ENCODE peak calls at places on chromosomes 11 and 22, in nine cellular contexts. One of them, this sample, is unnamed.

GRCh38 chr11:2156416-2157182 is 4.4 kb downstream of the INS start:
- DNase-seq in AG04450: no peak
- DNase-seq in testis: peak
- DNase-seq in heart right ventricle: peak
- DNase-seq in glutamatergic neuron: peak
- DNase-seq in MCF 10A: peak
- DNase-seq in hepatocyte: peak
- DNase-seq in Calu3: peak
- DNase-seq in fibroblast of mammary gland: peak
- DNase-seq in this sample: peak

GRCh38 chr11:84468255-84468654 is 1158.9 kb downstream of the DLG2 start:
- DNase-seq in AG04450: no peak
- DNase-seq in testis: no peak
- DNase-seq in heart right ventricle: no peak
- DNase-seq in glutamatergic neuron: no peak
- DNase-seq in MCF 10A: no peak
- DNase-seq in hepatocyte: no peak
- DNase-seq in Calu3: no peak
- DNase-seq in fibroblast of mammary gland: no peak
- DNase-seq in this sample: no peak

GRCh38 chr22:50262460-50262911 is 1.0 kb upstream of the MAPK12 start:
- DNase-seq in AG04450: no peak
- DNase-seq in testis: no peak
- DNase-seq in heart right ventricle: no peak
- DNase-seq in glutamatergic neuron: no peak
- DNase-seq in MCF 10A: peak
- DNase-seq in hepatocyte: no peak
- DNase-seq in Calu3: peak
- DNase-seq in fibroblast of mammary gland: peak
- DNase-seq in this sample: no peak

GRCh38 chr11:69167916-69168691 is 12.4 kb downstream of the SMIM38 start:
- DNase-seq in AG04450: no peak
- DNase-seq in testis: no peak
- DNase-seq in heart right ventricle: no peak
- DNase-seq in glutamatergic neuron: no peak
- DNase-seq in MCF 10A: peak
- DNase-seq in hepatocyte: no peak
- DNase-seq in Calu3: peak
- DNase-seq in fibroblast of mammary gland: peak
- DNase-seq in this sample: no peak

GRCh38 chr11:12725047-12725862 is 51.0 kb downstream of the TEAD1 start:
- DNase-seq in AG04450: no peak
- DNase-seq in testis: no peak
- DNase-seq in heart right ventricle: no peak
- DNase-seq in glutamatergic neuron: no peak
- DNase-seq in MCF 10A: no peak
- DNase-seq in hepatocyte: no peak
- DNase-seq in Calu3: peak
- DNase-seq in fibroblast of mammary gland: no peak
- DNase-seq in this sample: no peak

GRCh38 chr11:66607126-66607834 is 9.2 kb upstream of the RBM14 start:
- DNase-seq in AG04450: peak
- DNase-seq in testis: peak
- DNase-seq in heart right ventricle: peak
- DNase-seq in glutamatergic neuron: no peak
- DNase-seq in MCF 10A: peak
- DNase-seq in hepatocyte: peak
- DNase-seq in Calu3: no peak
- DNase-seq in fibroblast of mammary gland: peak
- DNase-seq in this sample: no peak

GRCh38 chr22:36808611-36809344 is 8.1 kb downstream of the PVALB start:
- DNase-seq in AG04450: no peak
- DNase-seq in testis: no peak
- DNase-seq in heart right ventricle: no peak
- DNase-seq in glutamatergic neuron: no peak
- DNase-seq in MCF 10A: no peak
- DNase-seq in hepatocyte: no peak
- DNase-seq in Calu3: no peak
- DNase-seq in fibroblast of mammary gland: no peak
- DNase-seq in this sample: no peak

GRCh38 chr11:74276581-74276980 is 34.9 kb downstream of the P4HA3 start:
- DNase-seq in AG04450: no peak
- DNase-seq in testis: no peak
- DNase-seq in heart right ventricle: no peak
- DNase-seq in glutamatergic neuron: no peak
- DNase-seq in MCF 10A: no peak
- DNase-seq in hepatocyte: no peak
- DNase-seq in Calu3: no peak
- DNase-seq in fibroblast of mammary gland: peak
- DNase-seq in this sample: no peak

GRCh38 chr11:21909145-21909544 is 283.7 kb upstream of the ANO5 start:
- DNase-seq in AG04450: no peak
- DNase-seq in testis: no peak
- DNase-seq in heart right ventricle: no peak
- DNase-seq in glutamatergic neuron: no peak
- DNase-seq in MCF 10A: peak
- DNase-seq in hepatocyte: peak
- DNase-seq in Calu3: no peak
- DNase-seq in fibroblast of mammary gland: no peak
- DNase-seq in this sample: no peak

GRCh38 chr11:71478216-71478840 is 25.3 kb downstream of the NADSYN1 start:
- DNase-seq in AG04450: no peak
- DNase-seq in testis: no peak
- DNase-seq in heart right ventricle: no peak
- DNase-seq in glutamatergic neuron: no peak
- DNase-seq in MCF 10A: no peak
- DNase-seq in hepatocyte: no peak
- DNase-seq in Calu3: no peak
- DNase-seq in fibroblast of mammary gland: no peak
- DNase-seq in this sample: no peak

GRCh38 chr11:118612378-118612777 is 5.0 kb downstream of the PHLDB1 start:
- DNase-seq in AG04450: no peak
- DNase-seq in testis: no peak
- DNase-seq in heart right ventricle: peak
- DNase-seq in glutamatergic neuron: no peak
- DNase-seq in MCF 10A: no peak
- DNase-seq in hepatocyte: no peak
- DNase-seq in Calu3: no peak
- DNase-seq in fibroblast of mammary gland: no peak
- DNase-seq in this sample: no peak

GRCh38 chr22:21659864-21660525 is 5.8 kb upstream of the PPIL2 start:
- DNase-seq in AG04450: no peak
- DNase-seq in testis: no peak
- DNase-seq in heart right ventricle: no peak
- DNase-seq in glutamatergic neuron: no peak
- DNase-seq in MCF 10A: no peak
- DNase-seq in hepatocyte: no peak
- DNase-seq in Calu3: no peak
- DNase-seq in fibroblast of mammary gland: no peak
- DNase-seq in this sample: no peak
- TF ChIP-seq CTCF in AG04450: no peak
- TF ChIP-seq CTCF in testis: no peak
- TF ChIP-seq CTCF in heart right ventricle: no peak
- TF ChIP-seq CTCF in glutamatergic neuron: no peak
- TF ChIP-seq CTCF in MCF 10A: no peak
- TF ChIP-seq CTCF in hepatocyte: no peak
- TF ChIP-seq CTCF in Calu3: no peak
- TF ChIP-seq CTCF in fibroblast of mammary gland: no peak
- TF ChIP-seq CTCF in this sample: no peak

GRCh38 chr11:35461917-35462316 is 42.6 kb upstream of the SLC1A2 start:
- DNase-seq in AG04450: no peak
- DNase-seq in testis: no peak
- DNase-seq in heart right ventricle: no peak
- DNase-seq in glutamatergic neuron: no peak
- DNase-seq in MCF 10A: no peak
- DNase-seq in hepatocyte: no peak
- DNase-seq in Calu3: no peak
- DNase-seq in fibroblast of mammary gland: no peak
- DNase-seq in this sample: no peak
- TF ChIP-seq CTCF in AG04450: no peak
- TF ChIP-seq CTCF in testis: peak
- TF ChIP-seq CTCF in heart right ventricle: no peak
- TF ChIP-seq CTCF in glutamatergic neuron: no peak
- TF ChIP-seq CTCF in MCF 10A: no peak
- TF ChIP-seq CTCF in hepatocyte: no peak
- TF ChIP-seq CTCF in Calu3: no peak
- TF ChIP-seq CTCF in fibroblast of mammary gland: no peak
- TF ChIP-seq CTCF in this sample: no peak

GRCh38 chr22:30947821-30948454 is 20.6 kb downstream of the MORC2 start:
- DNase-seq in AG04450: peak
- DNase-seq in testis: no peak
- DNase-seq in heart right ventricle: peak
- DNase-seq in glutamatergic neuron: no peak
- DNase-seq in MCF 10A: peak
- DNase-seq in hepatocyte: peak
- DNase-seq in Calu3: no peak
- DNase-seq in fibroblast of mammary gland: peak
- DNase-seq in this sample: no peak
- TF ChIP-seq CTCF in AG04450: peak
- TF ChIP-seq CTCF in testis: peak
- TF ChIP-seq CTCF in heart right ventricle: peak
- TF ChIP-seq CTCF in glutamatergic neuron: no peak
- TF ChIP-seq CTCF in MCF 10A: peak
- TF ChIP-seq CTCF in hepatocyte: peak
- TF ChIP-seq CTCF in Calu3: no peak
- TF ChIP-seq CTCF in fibroblast of mammary gland: peak
- TF ChIP-seq CTCF in this sample: peak

GRCh38 chr22:18156878-18157713 is 7.1 kb downstream of the USP18 start:
- DNase-seq in AG04450: peak
- DNase-seq in testis: peak
- DNase-seq in heart right ventricle: peak
- DNase-seq in glutamatergic neuron: peak
- DNase-seq in MCF 10A: peak
- DNase-seq in hepatocyte: peak
- DNase-seq in Calu3: peak
- DNase-seq in fibroblast of mammary gland: peak
- DNase-seq in this sample: peak
- TF ChIP-seq CTCF in AG04450: peak
- TF ChIP-seq CTCF in testis: peak
- TF ChIP-seq CTCF in heart right ventricle: peak
- TF ChIP-seq CTCF in glutamatergic neuron: peak
- TF ChIP-seq CTCF in MCF 10A: peak
- TF ChIP-seq CTCF in hepatocyte: peak
- TF ChIP-seq CTCF in Calu3: peak
- TF ChIP-seq CTCF in fibroblast of mammary gland: peak
- TF ChIP-seq CTCF in this sample: peak

GRCh38 chr11:75342231-75342918 is 9.1 kb downstream of the ARRB1 start:
- DNase-seq in AG04450: no peak
- DNase-seq in testis: no peak
- DNase-seq in heart right ventricle: no peak
- DNase-seq in glutamatergic neuron: no peak
- DNase-seq in MCF 10A: no peak
- DNase-seq in hepatocyte: no peak
- DNase-seq in Calu3: no peak
- DNase-seq in fibroblast of mammary gland: no peak
- DNase-seq in this sample: no peak
- TF ChIP-seq CTCF in AG04450: no peak
- TF ChIP-seq CTCF in testis: no peak
- TF ChIP-seq CTCF in heart right ventricle: no peak
- TF ChIP-seq CTCF in glutamatergic neuron: no peak
- TF ChIP-seq CTCF in MCF 10A: no peak
- TF ChIP-seq CTCF in hepatocyte: no peak
- TF ChIP-seq CTCF in Calu3: no peak
- TF ChIP-seq CTCF in fibroblast of mammary gland: no peak
- TF ChIP-seq CTCF in this sample: no peak

DNA sequence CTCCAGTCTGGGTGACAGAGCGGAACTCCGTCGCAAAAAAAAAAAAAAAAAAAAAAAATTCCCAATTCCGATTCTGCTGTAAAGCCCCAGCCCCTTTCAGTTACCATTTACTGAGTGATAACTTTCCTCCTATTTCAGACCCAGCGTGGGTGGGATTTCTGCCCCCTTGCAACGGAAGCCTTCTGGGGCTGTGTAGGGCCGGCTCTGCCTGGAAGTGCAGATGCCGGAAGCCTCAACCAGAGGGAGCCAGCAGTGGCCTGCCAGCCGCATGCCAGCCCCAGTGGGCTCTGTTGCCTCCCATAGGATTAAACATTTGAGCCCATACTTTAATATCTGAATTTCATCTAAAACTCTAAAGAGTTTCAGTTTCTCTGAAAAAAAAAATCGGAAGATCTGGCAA is 60.0 kb upstream of the NUP50 start:
- DNase-seq in AG04450: no peak
- DNase-seq in testis: no peak
- DNase-seq in heart right ventricle: no peak
- DNase-seq in glutamatergic neuron: no peak
- DNase-seq in MCF 10A: no peak
- DNase-seq in hepatocyte: no peak
- DNase-seq in Calu3: no peak
- DNase-seq in fibroblast of mammary gland: no peak
- DNase-seq in this sample: no peak
- TF ChIP-seq CTCF in AG04450: peak
- TF ChIP-seq CTCF in testis: no peak
- TF ChIP-seq CTCF in heart right ventricle: no peak
- TF ChIP-seq CTCF in glutamatergic neuron: no peak
- TF ChIP-seq CTCF in MCF 10A: no peak
- TF ChIP-seq CTCF in hepatocyte: no peak
- TF ChIP-seq CTCF in Calu3: no peak
- TF ChIP-seq CTCF in fibroblast of mammary gland: no peak
- TF ChIP-seq CTCF in this sample: no peak

DNA sequence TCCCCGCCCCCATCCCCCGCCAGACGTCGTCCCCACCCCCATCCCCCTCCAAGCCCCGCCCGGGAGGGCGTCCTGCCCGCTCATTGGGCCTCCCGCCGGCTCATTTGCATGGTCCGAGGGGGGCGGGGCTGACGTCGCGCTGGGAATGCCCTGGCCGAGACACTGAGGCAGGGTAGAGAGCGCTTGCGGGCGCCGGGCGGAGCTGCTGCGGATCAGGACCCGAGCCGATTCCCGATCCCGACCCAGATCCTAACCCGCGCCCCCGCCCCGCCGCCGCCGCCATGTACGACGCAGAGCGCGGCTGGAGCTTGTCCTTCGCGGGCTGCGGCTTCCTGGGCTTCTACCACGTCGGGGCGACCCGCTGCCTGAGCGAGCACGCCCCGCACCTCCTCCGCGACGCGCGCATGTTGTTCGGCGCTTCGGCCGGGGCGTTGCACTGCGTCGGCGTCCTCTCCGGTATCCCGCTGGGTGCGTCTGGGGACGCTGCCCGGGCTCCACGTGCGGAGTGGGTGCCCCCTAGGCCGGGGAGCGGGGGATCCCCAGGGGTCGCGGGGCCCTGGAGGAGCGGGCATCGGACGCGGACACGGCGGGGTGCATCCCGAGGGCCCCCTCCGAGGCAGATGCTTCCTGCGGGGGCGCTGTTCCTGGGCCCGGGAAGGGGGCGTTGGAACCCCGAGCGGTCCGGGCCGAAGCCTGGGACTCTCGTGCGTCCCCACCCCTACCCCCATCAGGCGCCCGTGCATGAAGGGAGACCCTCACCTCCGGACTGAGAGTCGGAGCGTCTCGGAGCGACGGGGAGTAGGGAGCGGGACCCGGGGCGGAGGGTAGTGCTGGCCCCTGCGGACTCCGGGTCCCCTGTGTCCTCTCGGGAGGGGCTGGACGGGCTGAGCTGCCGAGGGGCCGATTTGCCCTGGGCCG is at the start of gene PNPLA3:
- DNase-seq in AG04450: peak
- DNase-seq in testis: peak
- DNase-seq in heart right ventricle: peak
- DNase-seq in glutamatergic neuron: peak
- DNase-seq in MCF 10A: peak
- DNase-seq in hepatocyte: peak
- DNase-seq in Calu3: peak
- DNase-seq in fibroblast of mammary gland: peak
- DNase-seq in this sample: peak
- TF ChIP-seq CTCF in AG04450: peak
- TF ChIP-seq CTCF in testis: no peak
- TF ChIP-seq CTCF in heart right ventricle: no peak
- TF ChIP-seq CTCF in glutamatergic neuron: peak
- TF ChIP-seq CTCF in MCF 10A: no peak
- TF ChIP-seq CTCF in hepatocyte: peak
- TF ChIP-seq CTCF in Calu3: peak
- TF ChIP-seq CTCF in fibroblast of mammary gland: no peak
- TF ChIP-seq CTCF in this sample: peak